ENCODE peak calls at places on chromosomes 4 and X, in eight cellular contexts. E is PC-3; C is HT1080; G is upper lobe of right lung; Z is ELR; M is CD8-positive, alpha-beta memory T cell; L is GM06990; S is cardiac fibroblast. Q is an unnamed sample.
A peak's percentile ranks its signal among the peaks of the same experiment; 100 is the strongest.

GRCh38 chrX:40514376-40514775 is 66.4 kb upstream of the ATP6AP2 start:
- DNase-seq in E (peak; percentile 57), C (no peak), G (no peak), Z (no peak), M (no peak), L (no peak), S (no peak), Q (no peak)

GRCh38 chrX:131741103-131741581 is 197.3 kb downstream of the OR13H1 start:
- DNase-seq in E (no peak), C (no peak), G (no peak), Z (no peak), M (peak; percentile 81), L (peak; percentile 71), S (no peak), Q (no peak)

GRCh38 chr4:70979445-70980008 is 13.9 kb upstream of the DCK start:
- DNase-seq in E (no peak), C (no peak), G (no peak), Z (no peak), M (no peak), L (peak; percentile 22), S (no peak), Q (no peak)

GRCh38 chrX:54439967-54440871 is at the start of gene TSR2:
- DNase-seq in E (peak; percentile 86), C (peak; percentile 89), G (peak; percentile 87), Z (peak; percentile 88), M (peak; percentile 74), L (peak; percentile 75), S (peak; percentile 89), Q (peak; percentile 9)

GRCh38 chr4:87045659-87046058 is 110.8 kb downstream of the AFF1 start:
- DNase-seq in E (no peak), C (no peak), G (no peak), Z (no peak), M (no peak), L (no peak), S (no peak), Q (no peak)

GRCh38 chrX:109856974-109857373 is 123.9 kb upstream of the ACSL4 start:
- DNase-seq in E (peak; percentile 57), C (no peak), G (no peak), Z (peak; percentile 56), M (peak; percentile 15), L (peak; percentile 21), S (peak; percentile 55), Q (no peak)

GRCh38 chrX:47723689-47724088 is 64.7 kb upstream of the UXT start:
- DNase-seq in E (no peak), C (no peak), G (no peak), Z (no peak), M (no peak), L (no peak), S (no peak), Q (no peak)

GRCh38 chrX:137926090-137926489 is 360.2 kb downstream of the ZIC3 start:
- DNase-seq in E (peak; percentile 46), C (no peak), G (no peak), Z (no peak), M (no peak), L (no peak), S (no peak), Q (no peak)

GRCh38 chrX:12447448-12448154 is 309.3 kb downstream of the FRMPD4 start:
- DNase-seq in E (peak; percentile 80), C (peak; percentile 79), G (no peak), Z (peak; percentile 87), M (no peak), L (no peak), S (peak; percentile 93), Q (peak; percentile 64)

GRCh38 chr4:13126976-13127910 is 356.9 kb downstream of the RAB28 start:
- DNase-seq in E (no peak), C (no peak), G (no peak), Z (no peak), M (no peak), L (no peak), S (no peak), Q (no peak)

GRCh38 chrX:41085883-41086626 is 810 bp downstream of the USP9X start:
- DNase-seq in E (peak; percentile 51), C (peak; percentile 59), G (peak; percentile 73), Z (peak; percentile 60), M (peak; percentile 38), L (peak; percentile 76), S (peak; percentile 40), Q (no peak)

GRCh38 chrX:121851033-121851432 is 803.6 kb downstream of the GLUD2 start:
- DNase-seq in E (peak; percentile 51), C (no peak), G (no peak), Z (peak; percentile 0), M (no peak), L (no peak), S (peak; percentile 55), Q (no peak)

GRCh38 chr4:7045961-7046921 is 3.1 kb downstream of the TADA2B start:
- DNase-seq in E (peak; percentile 39), C (no peak), G (no peak), Z (no peak), M (no peak), L (peak; percentile 83), S (no peak), Q (no peak)

GRCh38 chrX:75067931-75068330 is 88.2 kb downstream of the ABCB7 start:
- DNase-seq in E (peak; percentile 14), C (peak; percentile 0), G (no peak), Z (peak; percentile 42), M (no peak), L (no peak), S (peak; percentile 33), Q (no peak)

GRCh38 chr4:136651932-136652331 is 880.4 kb downstream of the PCDH18 start:
- DNase-seq in E (no peak), C (no peak), G (no peak), Z (peak; percentile 56), M (no peak), L (no peak), S (peak; percentile 54), Q (no peak)

GRCh38 chr4:48340276-48340904 is 939 bp upstream of the SLAIN2 start:
- DNase-seq in E (peak; percentile 57), C (no peak), G (no peak), Z (peak; percentile 82), M (no peak), L (peak; percentile 18), S (peak; percentile 82), Q (no peak)

GRCh38 chr4:188941524-188942109 is 802.4 kb downstream of the TRIML1 start:
- DNase-seq in E (peak; percentile 87), C (peak; percentile 98), G (no peak), Z (peak; percentile 81), M (no peak), L (no peak), S (peak; percentile 98), Q (peak; percentile 5)

GRCh38 chr4:186624951-186625350 is 69.6 kb upstream of the MTNR1A start:
- DNase-seq in E (no peak), C (no peak), G (no peak), Z (peak; percentile 66), M (no peak), L (no peak), S (peak; percentile 85), Q (no peak)

GRCh38 chr4:172707622-172708021 is 461.0 kb upstream of the GALNT7 start:
- DNase-seq in E (no peak), C (no peak), G (no peak), Z (no peak), M (no peak), L (no peak), S (no peak), Q (no peak)

GRCh38 chrX:47239199-47239598 is 6.4 kb downstream of the USP11 start:
- DNase-seq in E (no peak), C (no peak), G (no peak), Z (no peak), M (no peak), L (no peak), S (no peak), Q (no peak)

GRCh38 chr4:152064282-152064681 is 303.5 kb upstream of the GATB start:
- DNase-seq in E (peak; percentile 14), C (no peak), G (no peak), Z (no peak), M (no peak), L (no peak), S (no peak), Q (no peak)

GRCh38 chrX:146854281-146854680 is 39.7 kb upstream of the CXorf51A start:
- DNase-seq in E (no peak), C (no peak), G (no peak), Z (no peak), M (no peak), L (no peak), S (no peak), Q (no peak)

GRCh38 chrX:53605004-53605403 is 81.5 kb downstream of the HUWE1 start:
- DNase-seq in E (peak; percentile 5), C (peak; percentile 1), G (no peak), Z (peak; percentile 11), M (no peak), L (no peak), S (peak; percentile 27), Q (no peak)

GRCh38 chr4:120973207-120973606 is 50.7 kb upstream of the PRDM5 start:
- DNase-seq in E (no peak), C (no peak), G (no peak), Z (no peak), M (no peak), L (no peak), S (no peak), Q (no peak)

GRCh38 chr4:163070023-163070422 is 96.7 kb downstream of the NAF1 start:
- DNase-seq in E (peak; percentile 17), C (peak; percentile 41), G (no peak), Z (peak; percentile 46), M (no peak), L (no peak), S (peak; percentile 35), Q (no peak)

GRCh38 chrX:31600823-31601222 is 529.0 kb upstream of the FTHL17 start:
- DNase-seq in E (no peak), C (no peak), G (no peak), Z (no peak), M (no peak), L (no peak), S (no peak), Q (no peak)

GRCh38 chr4:52641853-52642563 is 17.1 kb downstream of the USP46 start:
- DNase-seq in E (peak; percentile 81), C (peak; percentile 62), G (no peak), Z (peak; percentile 79), M (no peak), L (peak; percentile 60), S (peak; percentile 74), Q (peak; percentile 40)

GRCh38 chr4:34271479-34272355 is 1972.6 kb downstream of the ARAP2 start:
- DNase-seq in E (peak; percentile 45), C (peak; percentile 11), G (no peak), Z (peak; percentile 13), M (no peak), L (no peak), S (no peak), Q (no peak)

GRCh38 chr4:6732441-6733357 is 16.7 kb downstream of the BLOC1S4 start:
- DNase-seq in E (peak; percentile 74), C (peak; percentile 69), G (peak; percentile 86), Z (peak; percentile 87), M (no peak), L (no peak), S (peak; percentile 91), Q (no peak)

GRCh38 chrX:31832263-31832662 is 760.4 kb upstream of the FTHL17 start:
- DNase-seq in E (no peak), C (peak; percentile 5), G (no peak), Z (no peak), M (no peak), L (no peak), S (peak; percentile 5), Q (no peak)